ENCODE peak calls at places on chromosomes 1 and 21, in six cellular contexts. G is NB4, Y is T-helper 2 cell, C is NCI-H774, U is LHCN-M2, H is foreskin fibroblast. F is an unnamed sample.

GRCh38 chr21:41684381-41685245 is 82.2 kb downstream of the RIPK4 start:
- DNase-seq in G (no peak), Y (no peak), C (no peak), U (peak; percentile 79), H (peak; percentile 41), F (no peak)

GRCh38 chr1:3470650-3471355 is 16.3 kb downstream of the ARHGEF16 start:
- DNase-seq in G (no peak), Y (no peak), C (no peak), U (no peak), H (no peak), F (no peak)

GRCh38 chr1:48572632-48573258 is 100.7 kb upstream of the SPATA6 start:
- DNase-seq in G (peak; percentile 82), Y (no peak), C (peak; percentile 84), U (peak; percentile 41), H (peak; percentile 64), F (peak; percentile 53)

GRCh38 chr1:121418369-121419049 is 233.7 kb downstream of the SRGAP2C start:
- DNase-seq in G (no peak), Y (no peak), C (no peak), U (no peak), H (peak; percentile 4), F (no peak)

GRCh38 chr1:86703696-86704455 is 500 bp upstream of the SH3GLB1 start:
- DNase-seq in G (no peak), Y (no peak), C (peak; percentile 71), U (no peak), H (no peak), F (peak; percentile 73)

GRCh38 chr1:64470670-64471217 is 815 bp downstream of the CACHD1 start:
- DNase-seq in G (no peak), Y (no peak), C (no peak), U (no peak), H (peak; percentile 61), F (no peak)

GRCh38 chr1:155072531-155073289 is 5.9 kb upstream of the EFNA3 start:
- DNase-seq in G (no peak), Y (no peak), C (no peak), U (no peak), H (no peak), F (no peak)

GRCh38 chr1:18919174-18919905 is 17.0 kb upstream of the ALDH4A1 start:
- DNase-seq in G (no peak), Y (no peak), C (no peak), U (no peak), H (no peak), F (no peak)

GRCh38 chr1:59574085-59574484 is 240.7 kb upstream of the HOOK1 start:
- DNase-seq in G (no peak), Y (no peak), C (no peak), U (peak; percentile 99), H (peak; percentile 91), F (no peak)

GRCh38 chr1:19882111-19883071 is at the start of gene OTUD3:
- DNase-seq in G (peak; percentile 97), Y (peak; percentile 95), C (peak; percentile 86), U (peak; percentile 97), H (peak; percentile 99), F (peak; percentile 92)

GRCh38 chr1:209328178-209328577 is 255.3 kb upstream of the CAMK1G start:
- DNase-seq in G (no peak), Y (no peak), C (no peak), U (peak; percentile 40), H (peak; percentile 27), F (no peak)

GRCh38 chr1:75134939-75135828 is 996 bp downstream of the LHX8 start:
- DNase-seq in G (no peak), Y (no peak), C (peak; percentile 15), U (no peak), H (peak; percentile 24), F (no peak)

GRCh38 chr1:33161061-33161681 is 20.7 kb downstream of the TRIM62 start:
- DNase-seq in G (no peak), Y (no peak), C (no peak), U (no peak), H (peak; percentile 60), F (no peak)

GRCh38 chr1:182633657-182634281 is 29.6 kb upstream of the RGS16 start:
- DNase-seq in G (peak; percentile 63), Y (no peak), C (peak; percentile 85), U (no peak), H (no peak), F (no peak)

GRCh38 chr1:234533975-234534876 is 55.2 kb upstream of the TARBP1 start:
- DNase-seq in G (no peak), Y (no peak), C (no peak), U (peak; percentile 75), H (peak; percentile 99), F (no peak)

GRCh38 chr1:174262747-174263241 is 103.5 kb downstream of the RABGAP1L start:
- DNase-seq in G (peak; percentile 56), Y (no peak), C (peak; percentile 33), U (peak; percentile 56), H (peak; percentile 66), F (peak; percentile 38)

GRCh38 chr1:53636621-53637171 is 102.3 kb downstream of the GLIS1 start:
- DNase-seq in G (no peak), Y (no peak), C (no peak), U (no peak), H (no peak), F (no peak)

GRCh38 chr1:78607944-78608343 is 12.3 kb upstream of the IFI44L start:
- DNase-seq in G (no peak), Y (no peak), C (no peak), U (no peak), H (no peak), F (no peak)

GRCh38 chr1:36863061-36863460 is 171.3 kb downstream of the GRIK3 start:
- DNase-seq in G (no peak), Y (no peak), C (no peak), U (no peak), H (no peak), F (no peak)

GRCh38 chr1:20187103-20187812 is 940 bp upstream of the PLA2G2C start:
- DNase-seq in G (no peak), Y (peak; percentile 35), C (no peak), U (no peak), H (no peak), F (no peak)

GRCh38 chr1:55478742-55479141 is 263.6 kb upstream of the USP24 start:
- DNase-seq in G (peak; percentile 19), Y (no peak), C (peak; percentile 10), U (peak; percentile 52), H (peak; percentile 48), F (peak; percentile 11)